ENCODE peak calls at places on chromosomes 3 and 15, in five cellular contexts. X is mesenchymal stem cell, G is trophoblast cell, A is H1, Z is IMR-90. C is an unnamed sample.

GRCh38 chr3:11143476-11143875 is 10.8 kb upstream of the HRH1 start:
- DNase-seq in Z (peak), A (no peak), X (no peak), G (no peak), C (no peak)

GRCh38 chr3:64209866-64210609 is 15.2 kb downstream of the PRICKLE2 start:
- DNase-seq in G (no peak), A (no peak), X (peak), Z (no peak), C (no peak)

GRCh38 chr3:178048768-178049167 is 487.5 kb upstream of the KCNMB2 start:
- DNase-seq in X (no peak), G (no peak), Z (peak), A (no peak), C (no peak)

GRCh38 chr3:31226331-31226730 is 306.4 kb upstream of the STT3B start:
- DNase-seq in G (no peak), A (no peak), Z (no peak), X (no peak), C (no peak)

GRCh38 chr3:43522702-43523362 is 99.0 kb downstream of the ANO10 start:
- DNase-seq in A (no peak), X (peak), G (no peak), Z (peak), C (no peak)

GRCh38 chr3:24086597-24087369 is 141.7 kb downstream of the NR1D2 start:
- DNase-seq in X (peak), Z (no peak), A (no peak), G (no peak), C (peak)

GRCh38 chr15:56017920-56018319 is 24.5 kb upstream of the NEDD4 start:
- DNase-seq in X (peak), A (no peak), G (no peak), Z (no peak), C (no peak)

GRCh38 chr3:38131621-38132369 is 5.1 kb downstream of the ACAA1 start:
- DNase-seq in Z (peak), X (peak), A (peak), G (peak), C (peak)

GRCh38 chr15:81182746-81183402 is 13.8 kb upstream of the IL16 start:
- DNase-seq in G (no peak), X (no peak), Z (no peak), A (peak), C (no peak)

GRCh38 chr3:172808969-172809546 is 58.5 kb downstream of the ECT2 start:
- DNase-seq in Z (peak), G (peak), X (peak), A (no peak), C (no peak)

GRCh38 chr3:189714991-189715961 is 84.1 kb downstream of the TP63 start:
- DNase-seq in Z (peak), G (peak), A (no peak), X (peak), C (no peak)

GRCh38 chr3:34284959-34285358 is 486.5 kb downstream of the PDCD6IP start:
- DNase-seq in X (no peak), A (no peak), Z (no peak), G (no peak), C (no peak)

GRCh38 chr3:51681453-51681852 is 10.4 kb downstream of the TEX264 start:
- DNase-seq in G (no peak), X (no peak), A (no peak), Z (peak), C (no peak)

GRCh38 chr3:186316666-186317260 is 45.3 kb downstream of the DGKG start:
- DNase-seq in X (peak), G (no peak), Z (no peak), A (no peak), C (no peak)

GRCh38 chr3:101319531-101319930 is 844 bp downstream of the IMPG2 start:
- DNase-seq in Z (no peak), A (no peak), X (no peak), G (no peak), C (no peak)

GRCh38 chr15:81334768-81335447 is 11.0 kb upstream of the STARD5 start:
- DNase-seq in Z (no peak), A (no peak), X (no peak), G (no peak), C (no peak)

GRCh38 chr3:13305623-13306022 is 114.5 kb downstream of the NUP210 start:
- DNase-seq in X (no peak), A (no peak), G (no peak), Z (no peak), C (no peak)

GRCh38 chr3:155646554-155647189 is 98.2 kb downstream of the PLCH1 start:
- DNase-seq in X (no peak), Z (no peak), A (no peak), G (no peak), C (no peak)

GRCh38 chr3:48970568-48970967 is 19.5 kb upstream of the P4HTM start:
- DNase-seq in Z (no peak), G (no peak), A (no peak), X (no peak), C (no peak)

GRCh38 chr3:151216641-151217040 is 13.6 kb upstream of the GPR171 start:
- DNase-seq in X (peak), Z (peak), G (no peak), A (no peak), C (no peak)

GRCh38 chr15:71092056-71092600 is 23.1 kb upstream of the THSD4 start:
- DNase-seq in X (no peak), A (peak), G (no peak), Z (no peak), C (no peak)

GRCh38 chr3:122307288-122307687 is 17.8 kb upstream of the CSTA start:
- DNase-seq in Z (no peak), A (no peak), X (no peak), G (peak), C (no peak)

GRCh38 chr3:116391296-116392201 is 53.7 kb downstream of the LSAMP start:
- DNase-seq in Z (no peak), G (no peak), X (no peak), A (no peak), C (no peak)

GRCh38 chr3:35648347-35648746 is 9.0 kb downstream of the ARPP21 start:
- DNase-seq in X (peak), G (no peak), A (no peak), Z (peak), C (no peak)

GRCh38 chr3:157351981-157352380 is 84.7 kb upstream of the PTX3 start:
- DNase-seq in X (no peak), G (no peak), A (no peak), Z (no peak), C (no peak)

GRCh38 chr3:67006460-67006859 is 8.4 kb downstream of the KBTBD8 start:
- DNase-seq in X (peak), A (no peak), G (no peak), Z (peak), C (no peak)

GRCh38 chr15:34271493-34271892 is 46.7 kb downstream of the EMC4 start:
- DNase-seq in X (peak), A (no peak), G (peak), Z (peak), C (no peak)

GRCh38 chr15:101126618-101127502 is 125.0 kb downstream of the CHSY1 start:
- DNase-seq in A (no peak), Z (peak), X (peak), G (no peak), C (no peak)

GRCh38 chr3:32143849-32144757 is 37.7 kb downstream of the GPD1L start:
- DNase-seq in A (no peak), X (peak), Z (peak), G (peak), C (peak)

GRCh38 chr15:69165637-69166025 is 5.2 kb downstream of the GLCE start:
- DNase-seq in X (no peak), A (no peak), G (no peak), Z (no peak), C (no peak)

GRCh38 chr3:129625071-129625874 is 18.8 kb upstream of the PLXND1 start:
- DNase-seq in X (peak), Z (no peak), G (peak), A (peak), C (no peak)

GRCh38 chr3:37256447-37256846 is 82.1 kb upstream of the LRRFIP2 start:
- DNase-seq in Z (no peak), G (no peak), A (no peak), X (peak), C (no peak)

GRCh38 chr3:144128117-144128892 is 156.7 kb downstream of the DIPK2A start:
- DNase-seq in A (no peak), X (no peak), Z (no peak), G (no peak), C (no peak)

GRCh38 chr3:16090013-16090412 is 84.5 kb upstream of the GALNT15 start:
- DNase-seq in G (peak), A (no peak), Z (peak), X (peak), C (no peak)

GRCh38 chr3:183317886-183318845 is 65.1 kb downstream of the B3GNT5 start:
- DNase-seq in X (peak), G (no peak), A (no peak), Z (peak), C (no peak)

GRCh38 chr15:89486726-89487050 is 9.7 kb downstream of the RHCG start:
- DNase-seq in A (peak), Z (no peak), X (no peak), G (peak), C (no peak)

GRCh38 chr3:177448987-177449975 is 252.0 kb upstream of the TBL1XR1 start:
- DNase-seq in G (peak), A (no peak), X (peak), Z (peak), C (no peak)

GRCh38 chr3:195897081-195897852 is 11.1 kb downstream of the TNK2 start:
- DNase-seq in G (peak), Z (peak), X (peak), A (no peak), C (no peak)
- H3K4me3 ChIP-seq in G (no peak), Z (no peak), X (peak), A (no peak), C (no peak)

GRCh38 chr15:38187646-38188313 is 64.9 kb upstream of the SPRED1 start:
- DNase-seq in X (peak), Z (peak), G (no peak), A (no peak), C (no peak)

GRCh38 chr15:38192496-38192895 is 60.1 kb upstream of the SPRED1 start:
- DNase-seq in G (no peak), Z (no peak), X (no peak), A (no peak), C (no peak)

GRCh38 chr15:38189651-38190280 is 62.9 kb upstream of the SPRED1 start:
- DNase-seq in G (peak), Z (no peak), X (no peak), A (no peak), C (no peak)

GRCh38 chr15:38193496-38193895 is 59.1 kb upstream of the SPRED1 start:
- DNase-seq in Z (no peak), A (no peak), X (peak), G (no peak), C (no peak)

DNA sequence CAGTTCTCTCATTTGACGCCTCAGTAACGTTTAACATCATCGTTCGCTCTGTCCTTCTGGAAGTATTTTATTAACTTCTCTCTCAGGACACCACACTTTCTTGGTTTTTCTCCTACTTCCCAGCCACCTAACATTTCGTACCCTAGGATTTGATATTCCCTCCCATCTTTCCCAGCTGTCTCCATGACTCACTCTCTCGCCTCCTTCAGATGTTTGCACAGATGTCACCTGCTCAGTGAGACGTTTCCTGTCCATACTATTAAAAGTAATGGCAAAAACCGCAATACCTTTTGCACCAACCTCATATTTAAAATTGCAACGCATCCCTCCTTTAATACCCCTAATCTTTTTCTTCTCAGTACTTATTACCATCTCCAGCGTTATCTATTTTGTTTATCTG is 62.1 kb upstream of the SPRED1 start:
- DNase-seq in Z (no peak), A (no peak), X (no peak), G (no peak), C (no peak)
- H3K14ac ChIP-seq in Z (no peak), A (no peak), X (no peak), G (no peak), C (no peak)

DNA sequence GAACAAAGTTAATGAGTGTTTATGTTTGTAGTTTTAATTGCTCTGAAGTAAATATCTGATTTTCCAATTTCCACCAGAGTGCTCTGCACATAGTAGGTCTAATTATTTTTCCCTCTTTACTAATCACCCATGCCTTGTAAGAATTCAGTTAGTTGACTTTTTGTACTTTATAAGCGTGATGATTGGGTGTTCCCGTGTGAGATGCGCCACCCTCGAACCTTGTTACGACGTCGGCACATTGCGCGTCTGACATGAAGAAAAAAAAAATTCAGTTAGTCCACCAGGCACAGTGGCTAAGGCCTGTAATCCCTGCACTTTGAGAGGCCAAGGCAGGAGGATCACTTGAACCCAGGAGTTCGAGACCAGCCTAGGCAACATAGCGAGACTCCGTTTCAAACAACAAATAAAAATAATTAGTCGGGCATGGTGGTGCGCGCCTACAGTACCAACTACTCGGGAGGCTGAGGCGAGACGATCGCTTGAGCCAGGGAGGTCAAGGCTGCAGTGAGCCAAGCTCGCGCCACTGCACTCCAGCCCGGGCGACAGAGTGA is 507 bp upstream of the VHL start:
- DNase-seq in Z (no peak), X (no peak), A (no peak), G (no peak), C (no peak)
- H3K4me3 ChIP-seq in Z (no peak), X (peak), A (peak), G (no peak), C (no peak)

GRCh38 chr3:194688946-194689345 is 3.3 kb downstream of the FAM43A start:
- DNase-seq in Z (no peak), A (no peak), G (no peak), X (no peak), C (no peak)
- H3K14ac ChIP-seq in Z (peak), A (no peak), G (no peak), X (no peak), C (no peak)

DNA sequence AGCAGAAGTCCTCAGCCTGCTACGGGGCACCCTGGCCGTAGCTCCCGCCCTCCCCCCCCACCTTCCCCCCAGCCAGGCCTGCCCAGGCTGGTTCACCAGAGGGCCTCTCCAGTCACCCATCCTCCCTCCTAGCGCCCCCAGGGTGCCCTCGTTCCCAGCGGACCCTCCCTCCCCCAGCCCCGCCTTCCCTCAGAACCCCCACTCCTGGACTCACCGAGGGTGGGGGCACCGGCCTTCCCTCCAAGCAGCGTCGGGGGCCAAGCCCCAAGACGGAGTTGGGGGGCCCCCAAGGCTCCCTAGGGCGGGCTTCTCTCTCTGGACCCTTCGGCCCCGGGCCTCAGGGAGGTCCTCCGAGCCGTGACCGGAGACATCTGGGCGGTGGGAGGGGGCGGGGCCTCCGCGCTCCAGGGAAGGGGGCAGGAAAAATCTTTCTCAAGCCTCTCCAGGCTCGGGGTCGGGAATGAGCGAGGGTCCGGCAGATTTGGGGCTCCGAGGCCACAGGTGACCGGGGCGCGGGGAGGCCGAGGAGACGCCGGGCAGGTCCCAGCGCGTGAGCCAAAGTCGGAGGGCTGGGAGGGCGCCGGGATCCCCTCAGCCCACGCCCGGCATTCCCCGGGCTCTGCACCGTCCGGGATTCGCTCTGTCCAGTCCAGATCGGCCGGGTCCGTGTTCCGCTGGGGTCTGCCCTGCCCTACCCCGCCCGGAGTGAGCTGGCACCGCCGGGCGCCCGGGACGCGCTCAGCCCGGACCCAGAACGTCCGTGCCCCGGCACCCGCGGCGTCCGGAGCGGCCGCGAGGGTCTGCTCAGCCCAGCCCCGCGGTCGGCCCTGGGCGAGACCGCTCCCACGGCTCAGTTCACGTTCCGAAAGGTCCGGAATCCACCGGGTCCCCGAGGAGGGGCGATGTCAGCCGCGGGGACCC is 995 bp downstream of the INSYN1 start:
- DNase-seq in G (no peak), Z (no peak), X (no peak), A (peak), C (no peak)
- H3K4me3 ChIP-seq in G (peak), Z (peak), X (peak), A (peak), C (peak)

GRCh38 chr3:104519468-104519867 is 847.2 kb upstream of the ALCAM start:
- DNase-seq in A (no peak), X (no peak), Z (no peak), G (no peak), C (no peak)
- H3K14ac ChIP-seq in A (no peak), X (no peak), Z (no peak), G (peak), C (no peak)

DNA sequence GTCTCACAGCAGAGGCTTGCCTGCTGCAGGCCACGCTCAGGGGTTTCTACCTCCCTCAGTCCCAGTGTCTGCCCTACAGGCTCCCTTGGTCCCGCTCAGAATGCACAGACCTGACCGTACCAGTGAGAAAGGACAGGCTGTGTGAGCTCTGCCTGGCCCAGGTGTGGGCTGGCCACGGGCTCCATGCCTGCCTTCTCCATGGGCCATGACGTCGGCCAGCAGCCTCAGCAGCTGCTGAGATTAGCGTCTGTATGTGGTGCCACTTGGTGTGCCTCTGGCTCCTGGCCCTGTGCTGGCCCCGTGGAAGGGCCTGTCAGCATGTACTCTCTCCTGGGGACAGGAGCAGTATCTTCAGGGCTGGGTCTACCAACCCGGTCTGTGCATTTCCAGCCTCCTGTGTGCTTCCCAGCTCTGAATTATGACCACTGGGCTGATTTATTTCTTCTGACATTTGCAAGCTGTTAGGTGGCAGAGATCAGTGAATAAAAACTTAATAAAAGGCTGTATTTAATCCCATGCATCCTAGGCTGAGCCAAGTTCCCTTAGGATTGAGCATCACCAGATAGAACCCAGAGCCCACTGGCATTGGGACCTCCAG is 25.7 kb downstream of the KLF13 start:
- DNase-seq in G (no peak), X (no peak), Z (peak), A (no peak), C (no peak)
- H3K4me3 ChIP-seq in G (peak), X (no peak), Z (no peak), A (no peak), C (no peak)

GRCh38 chr3:9397911-9398714 is 698 bp downstream of the SETD5 start:
- DNase-seq in A (peak), Z (peak), G (no peak), X (peak), C (peak)

GRCh38 chr3:9396632-9397330 is 634 bp upstream of the SETD5 start:
- DNase-seq in G (peak), A (peak), Z (peak), X (peak), C (peak)

GRCh38 chr3:9395570-9396300 is 1.7 kb upstream of the SETD5 start:
- DNase-seq in A (no peak), X (peak), G (peak), Z (no peak), C (no peak)

GRCh38 chr3:9397331-9397910 is at the start of gene SETD5:
- DNase-seq in X (peak), A (peak), G (peak), Z (peak), C (peak)

GRCh38 chr3:9396301-9396631 is 1.1 kb upstream of the SETD5 start:
- DNase-seq in A (no peak), Z (peak), X (peak), G (peak), C (no peak)
- H3K14ac ChIP-seq in A (no peak), Z (peak), X (peak), G (peak), C (no peak)

GRCh38 chr3:73625124-73625665 is 454 bp upstream of the PDZRN3 start:
- DNase-seq in A (peak), Z (peak), X (peak), G (peak), C (peak)
- H3K4me3 ChIP-seq in A (peak), Z (peak), X (peak), G (peak), C (peak)

DNA sequence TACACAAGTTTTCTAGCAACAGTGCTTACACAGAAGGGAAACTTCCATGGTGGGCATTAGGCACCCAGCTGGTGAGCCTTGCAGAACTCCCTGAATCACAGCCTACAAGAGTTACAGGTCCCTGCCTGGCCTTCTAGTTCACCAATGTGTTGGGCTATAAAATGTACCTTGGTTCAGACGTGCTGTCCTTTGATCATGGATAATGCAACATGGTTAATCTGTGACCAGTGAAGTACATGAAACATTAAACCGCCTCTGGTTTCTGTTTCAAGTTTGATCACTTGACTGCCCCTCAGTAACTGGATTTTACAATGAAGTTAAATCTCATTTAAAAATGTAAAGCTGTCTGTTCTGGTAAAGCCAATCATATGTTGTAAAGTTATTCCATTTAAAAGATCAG is 51.8 kb downstream of the FMN1 start:
- DNase-seq in Z (no peak), A (no peak), X (no peak), G (no peak), C (no peak)
- H3K14ac ChIP-seq in Z (no peak), A (no peak), X (no peak), G (no peak), C (no peak)